ENCODE peak calls at places on chromosomes 3 and 15, in six cellular contexts. V is GM23338, R is A549, T is fibroblast of pulmonary artery, F is psoas muscle, L is AG10803. Q is an unnamed sample.

GRCh38 chr3:171454026-171454425 is 6.2 kb downstream of the TNIK start:
- DNase-seq in V (no peak), R (no peak), T (no peak), F (no peak), L (no peak), Q (no peak)

GRCh38 chr15:90487186-90487585 is 42.5 kb upstream of the CRTC3 start:
- DNase-seq in V (no peak), R (no peak), T (no peak), F (no peak), L (no peak), Q (no peak)

GRCh38 chr15:57339321-57339720 is 37.0 kb upstream of the CGNL1 start:
- DNase-seq in V (no peak), R (no peak), T (no peak), F (no peak), L (no peak), Q (no peak)

GRCh38 chr3:124760601-124761000 is 30.3 kb downstream of the UMPS start:
- DNase-seq in V (peak), R (peak), T (peak), F (no peak), L (peak), Q (peak)

GRCh38 chr3:105944721-105945120 is 75.9 kb upstream of the CBLB start:
- DNase-seq in V (no peak), R (no peak), T (peak), F (no peak), L (peak), Q (peak)

GRCh38 chr3:58200121-58200709 is 10.6 kb downstream of the DNASE1L3 start:
- DNase-seq in V (no peak), R (no peak), T (no peak), F (no peak), L (no peak), Q (no peak)

GRCh38 chr3:161266731-161267150 is 45.6 kb downstream of the NMD3 start:
- DNase-seq in V (no peak), R (no peak), T (peak), F (no peak), L (peak), Q (peak)

GRCh38 chr3:33215739-33216138 is 2.9 kb downstream of the SUSD5 start:
- DNase-seq in V (no peak), R (no peak), T (no peak), F (no peak), L (no peak), Q (no peak)

GRCh38 chr3:43497905-43498365 is 123.9 kb downstream of the ANO10 start:
- DNase-seq in V (no peak), R (no peak), T (peak), F (no peak), L (peak), Q (peak)

GRCh38 chr3:151733613-151734012 is at the start of gene AADACL2:
- DNase-seq in V (no peak), R (no peak), T (no peak), F (no peak), L (no peak), Q (peak)

GRCh38 chr3:139893264-139893962 is 41.6 kb upstream of the CLSTN2 start:
- DNase-seq in V (no peak), R (no peak), T (no peak), F (peak), L (no peak), Q (peak)

GRCh38 chr3:52398670-52399081 is 46.2 kb downstream of the SEMA3G start:
- DNase-seq in V (no peak), R (no peak), T (no peak), F (peak), L (no peak), Q (no peak)

GRCh38 chr3:177977381-177978158 is 558.7 kb upstream of the KCNMB2 start:
- DNase-seq in V (no peak), R (peak), T (peak), F (no peak), L (peak), Q (peak)

GRCh38 chr3:197597335-197597734 is 41.6 kb upstream of the BDH1 start:
- DNase-seq in V (no peak), R (no peak), T (no peak), F (no peak), L (no peak), Q (no peak)

GRCh38 chr15:31197497-31198414 is 96.2 kb upstream of the TRPM1 start:
- DNase-seq in V (peak), R (no peak), T (peak), F (no peak), L (no peak), Q (no peak)

GRCh38 chr3:189714991-189715961 is 84.1 kb downstream of the TP63 start:
- DNase-seq in V (no peak), R (no peak), T (peak), F (no peak), L (peak), Q (peak)

GRCh38 chr3:29686889-29687592 is 406.2 kb downstream of the RBMS3 start:
- DNase-seq in V (no peak), R (no peak), T (peak), F (no peak), L (peak), Q (peak)

GRCh38 chr15:90610220-90610619 is 80.5 kb downstream of the CRTC3 start:
- DNase-seq in V (no peak), R (no peak), T (peak), F (no peak), L (peak), Q (peak)

GRCh38 chr15:85414037-85414436 is 33.6 kb downstream of the AKAP13 start:
- DNase-seq in V (no peak), R (no peak), T (no peak), F (no peak), L (no peak), Q (no peak)

GRCh38 chr15:35522061-35522460 is 23.9 kb downstream of the DPH6 start:
- DNase-seq in V (peak), R (no peak), T (peak), F (no peak), L (no peak), Q (peak)
- TF ChIP-seq CTCF in V (no peak), R (no peak), T (peak), F (no peak), L (no peak), Q (peak)

DNA sequence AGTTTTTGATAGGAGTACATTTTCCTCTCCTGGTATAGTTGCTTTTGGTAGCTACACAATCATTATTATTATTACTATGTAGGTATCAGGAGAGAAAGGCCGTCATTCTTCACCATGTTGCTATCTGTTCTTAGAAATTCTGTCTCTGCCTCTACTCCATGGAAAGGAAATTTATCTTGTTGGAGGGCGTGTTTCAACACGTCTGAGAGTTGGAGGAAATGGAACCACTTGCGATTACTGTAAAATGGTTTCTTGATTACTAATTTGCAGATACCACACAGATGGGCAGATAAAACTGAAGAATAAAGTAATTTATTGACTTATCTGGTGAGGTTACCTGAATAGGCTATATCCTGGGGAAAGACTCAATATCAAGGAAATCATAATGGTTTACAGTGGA is 488.4 kb downstream of the NR2F2 start:
- DNase-seq in V (no peak), R (no peak), T (no peak), F (no peak), L (no peak), Q (no peak)
- H3K4me3 ChIP-seq in V (no peak), R (no peak), T (no peak), F (no peak), L (no peak), Q (no peak)

DNA sequence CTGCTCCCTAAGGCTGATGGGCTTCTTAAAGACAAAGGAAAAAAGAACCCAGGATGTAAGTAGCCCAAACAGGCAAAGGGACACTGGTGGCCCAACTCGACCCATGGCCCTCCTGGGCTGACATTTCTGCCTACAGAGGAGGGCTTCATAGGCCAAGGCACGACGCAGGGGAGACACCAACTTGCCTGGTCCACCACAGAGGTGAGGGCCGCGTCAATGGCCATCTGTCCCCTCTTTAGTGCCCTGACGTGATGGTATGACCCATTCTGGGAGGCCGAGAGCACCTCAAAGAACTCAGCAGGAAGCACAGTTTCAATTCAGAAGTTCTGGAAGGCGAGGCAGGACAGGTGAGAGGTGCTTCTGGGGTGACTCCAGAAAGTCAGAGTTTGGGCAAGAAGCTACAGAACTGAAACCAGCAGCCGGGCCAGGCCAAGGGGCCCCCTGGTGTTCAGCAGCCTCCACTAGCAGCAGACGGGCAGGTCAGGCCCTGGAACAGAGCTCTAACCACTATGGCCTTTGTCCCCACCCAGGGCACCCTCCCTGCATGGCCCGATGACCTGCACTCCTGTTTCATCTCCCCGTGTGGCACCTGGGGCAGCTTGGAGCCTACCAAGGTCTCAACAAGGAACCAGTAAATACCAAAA is 45.1 kb downstream of the HMCES start:
- DNase-seq in V (no peak), R (no peak), T (no peak), F (no peak), L (no peak), Q (no peak)
- TF ChIP-seq CTCF in V (peak), R (no peak), T (peak), F (no peak), L (peak), Q (peak)

GRCh38 chr15:38129531-38130199 is 123.0 kb upstream of the SPRED1 start:
- DNase-seq in V (no peak), R (no peak), T (peak), F (peak), L (peak), Q (peak)

GRCh38 chr15:38130739-38131498 is 121.7 kb upstream of the SPRED1 start:
- DNase-seq in V (peak), R (no peak), T (peak), F (peak), L (peak), Q (peak)

GRCh38 chr15:38127306-38127731 is 125.3 kb upstream of the SPRED1 start:
- DNase-seq in V (no peak), R (no peak), T (no peak), F (no peak), L (no peak), Q (peak)

GRCh38 chr15:38128389-38128788 is 124.2 kb upstream of the SPRED1 start:
- DNase-seq in V (no peak), R (no peak), T (peak), F (no peak), L (peak), Q (peak)

GRCh38 chr15:38130200-38130567 is 122.5 kb upstream of the SPRED1 start:
- DNase-seq in V (no peak), R (no peak), T (peak), F (no peak), L (no peak), Q (no peak)
- H3K4me3 ChIP-seq in V (no peak), R (no peak), T (peak), F (peak), L (peak), Q (peak)

GRCh38 chr15:74396146-74396438 is 28.6 kb upstream of the CYP11A1 start:
- DNase-seq in V (no peak), R (no peak), T (no peak), F (no peak), L (no peak), Q (no peak)
- TF ChIP-seq CTCF in V (no peak), R (no peak), T (no peak), F (no peak), L (no peak), Q (no peak)

GRCh38 chr3:14508966-14509795 is 31.0 kb downstream of the GRIP2 start:
- DNase-seq in V (peak), R (peak), T (peak), F (peak), L (peak), Q (peak)
- H3K4me3 ChIP-seq in V (peak), R (no peak), T (no peak), F (no peak), L (no peak), Q (no peak)

DNA sequence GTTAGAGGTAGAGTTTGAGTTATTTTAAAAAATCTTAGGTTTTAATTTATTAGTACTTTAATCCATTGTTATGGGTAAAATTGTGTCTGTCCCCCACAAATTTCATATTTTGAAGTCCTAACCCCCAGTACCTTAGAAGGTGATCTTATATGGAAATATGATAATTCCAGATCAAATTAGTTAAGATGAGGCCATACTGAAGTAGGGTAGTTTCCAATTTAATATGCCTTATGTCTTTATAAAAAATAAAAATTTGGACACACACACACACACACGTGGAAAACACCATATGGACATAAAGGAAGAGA is 18.6 kb upstream of the ADGRG7 start:
- DNase-seq in V (no peak), R (no peak), T (no peak), F (no peak), L (no peak), Q (no peak)
- TF ChIP-seq CTCF in V (no peak), R (peak), T (no peak), F (no peak), L (no peak), Q (no peak)